ENCODE peak calls at places on chromosomes 4 and X, in seven cellular contexts. One of them, this sample, is unnamed.

GRCh38 chrX:83512111-83512510 is 4.0 kb downstream of the POU3F4 start:
- DNase-seq in PC-9: no peak
- DNase-seq in iris pigment epithelial cell: no peak
- DNase-seq in GM12878: no peak
- DNase-seq in epithelial cell of prostate: no peak
- DNase-seq in sciatic nerve: no peak
- DNase-seq in H54: no peak
- DNase-seq in this sample: no peak

GRCh38 chrX:153844509-153845082 is 14.3 kb upstream of the PDZD4 start:
- DNase-seq in PC-9: no peak
- DNase-seq in iris pigment epithelial cell: no peak
- DNase-seq in GM12878: no peak
- DNase-seq in epithelial cell of prostate: no peak
- DNase-seq in sciatic nerve: no peak
- DNase-seq in H54: no peak
- DNase-seq in this sample: no peak

GRCh38 chrX:150715180-150715579 is 22.0 kb downstream of the MTMR1 start:
- DNase-seq in PC-9: no peak
- DNase-seq in iris pigment epithelial cell: no peak
- DNase-seq in GM12878: no peak
- DNase-seq in epithelial cell of prostate: no peak
- DNase-seq in sciatic nerve: no peak
- DNase-seq in H54: no peak
- DNase-seq in this sample: no peak

GRCh38 chr4:41181037-41181436 is 33.3 kb downstream of the APBB2 start:
- DNase-seq in PC-9: no peak
- DNase-seq in iris pigment epithelial cell: no peak
- DNase-seq in GM12878: no peak
- DNase-seq in epithelial cell of prostate: no peak
- DNase-seq in sciatic nerve: no peak
- DNase-seq in H54: no peak
- DNase-seq in this sample: no peak

GRCh38 chr4:54660591-54660990 is 2.8 kb downstream of the KIT start:
- DNase-seq in PC-9: no peak
- DNase-seq in iris pigment epithelial cell: no peak
- DNase-seq in GM12878: no peak
- DNase-seq in epithelial cell of prostate: no peak
- DNase-seq in sciatic nerve: no peak
- DNase-seq in H54: no peak
- DNase-seq in this sample: no peak

GRCh38 chrX:68995386-68995779 is 166.6 kb downstream of the EFNB1 start:
- DNase-seq in PC-9: no peak
- DNase-seq in iris pigment epithelial cell: no peak
- DNase-seq in GM12878: no peak
- DNase-seq in epithelial cell of prostate: no peak
- DNase-seq in sciatic nerve: no peak
- DNase-seq in H54: no peak
- DNase-seq in this sample: no peak

GRCh38 chr4:52657630-52658501 is 1.2 kb downstream of the USP46 start:
- DNase-seq in PC-9: no peak
- DNase-seq in iris pigment epithelial cell: peak
- DNase-seq in GM12878: no peak
- DNase-seq in epithelial cell of prostate: no peak
- DNase-seq in sciatic nerve: peak
- DNase-seq in H54: no peak
- DNase-seq in this sample: no peak

GRCh38 chrX:21958888-21959287 is 18.4 kb downstream of the SMS start:
- DNase-seq in PC-9: no peak
- DNase-seq in iris pigment epithelial cell: peak
- DNase-seq in GM12878: no peak
- DNase-seq in epithelial cell of prostate: no peak
- DNase-seq in sciatic nerve: no peak
- DNase-seq in H54: no peak
- DNase-seq in this sample: no peak

GRCh38 chr4:98469776-98470175 is 188.6 kb downstream of the TSPAN5 start:
- DNase-seq in PC-9: no peak
- DNase-seq in iris pigment epithelial cell: peak
- DNase-seq in GM12878: no peak
- DNase-seq in epithelial cell of prostate: no peak
- DNase-seq in sciatic nerve: no peak
- DNase-seq in H54: no peak
- DNase-seq in this sample: no peak